ENCODE peak calls at places on chromosome 3, in four cellular contexts. One of them, this sample, is unnamed.

GRCh38 chr3:99544819-99545281 is 93.5 kb upstream of the COL8A1 start:
- DNase-seq in aorta: peak; percentile 44
- DNase-seq in NCI-H2029 treated with DMSO at 0.1 percent for 48 hours: no peak
- DNase-seq in T-helper 1 cell: no peak
- DNase-seq in this sample: no peak

GRCh38 chr3:197510642-197511018 is 45.1 kb downstream of the BDH1 start:
- DNase-seq in aorta: no peak
- DNase-seq in NCI-H2029 treated with DMSO at 0.1 percent for 48 hours: no peak
- DNase-seq in T-helper 1 cell: no peak
- DNase-seq in this sample: no peak

GRCh38 chr3:51940648-51941421 is 869 bp downstream of the RRP9 start:
- DNase-seq in aorta: no peak
- DNase-seq in NCI-H2029 treated with DMSO at 0.1 percent for 48 hours: no peak
- DNase-seq in T-helper 1 cell: no peak
- DNase-seq in this sample: no peak

GRCh38 chr3:58388550-58389061 is 45.0 kb downstream of the PDHB start:
- DNase-seq in aorta: no peak
- DNase-seq in NCI-H2029 treated with DMSO at 0.1 percent for 48 hours: peak; percentile 26
- DNase-seq in T-helper 1 cell: no peak
- DNase-seq in this sample: no peak

GRCh38 chr3:104032283-104032682 is 1334.4 kb upstream of the ALCAM start:
- DNase-seq in aorta: no peak
- DNase-seq in NCI-H2029 treated with DMSO at 0.1 percent for 48 hours: no peak
- DNase-seq in T-helper 1 cell: no peak
- DNase-seq in this sample: no peak

GRCh38 chr3:157871248-157871647 is 235.0 kb downstream of the SHOX2 start:
- DNase-seq in aorta: no peak
- DNase-seq in NCI-H2029 treated with DMSO at 0.1 percent for 48 hours: no peak
- DNase-seq in T-helper 1 cell: no peak
- DNase-seq in this sample: no peak

GRCh38 chr3:71119171-71119570 is 464.4 kb downstream of the FOXP1 start:
- DNase-seq in aorta: no peak
- DNase-seq in NCI-H2029 treated with DMSO at 0.1 percent for 48 hours: no peak
- DNase-seq in T-helper 1 cell: no peak
- DNase-seq in this sample: no peak

GRCh38 chr3:62873672-62874397 is 1.4 kb downstream of the CADPS start:
- DNase-seq in aorta: peak; percentile 43
- DNase-seq in NCI-H2029 treated with DMSO at 0.1 percent for 48 hours: no peak
- DNase-seq in T-helper 1 cell: no peak
- DNase-seq in this sample: no peak

GRCh38 chr3:193665370-193665989 is 72.5 kb downstream of the OPA1 start:
- DNase-seq in aorta: no peak
- DNase-seq in NCI-H2029 treated with DMSO at 0.1 percent for 48 hours: peak; percentile 70
- DNase-seq in T-helper 1 cell: no peak
- DNase-seq in this sample: no peak

GRCh38 chr3:152270944-152271343 is 2.2 kb downstream of the MBNL1 start:
- DNase-seq in aorta: no peak
- DNase-seq in NCI-H2029 treated with DMSO at 0.1 percent for 48 hours: no peak
- DNase-seq in T-helper 1 cell: no peak
- DNase-seq in this sample: no peak

GRCh38 chr3:119690043-119690656 is 12.7 kb upstream of the CFAP91 start:
- DNase-seq in aorta: no peak
- DNase-seq in NCI-H2029 treated with DMSO at 0.1 percent for 48 hours: no peak
- DNase-seq in T-helper 1 cell: no peak
- DNase-seq in this sample: no peak

GRCh38 chr3:111173328-111173900 is 101.8 kb downstream of the NECTIN3 start:
- DNase-seq in aorta: no peak
- DNase-seq in NCI-H2029 treated with DMSO at 0.1 percent for 48 hours: no peak
- DNase-seq in T-helper 1 cell: no peak
- DNase-seq in this sample: no peak

GRCh38 chr3:143963946-143964345 is 7.7 kb upstream of the DIPK2A start:
- DNase-seq in aorta: no peak
- DNase-seq in NCI-H2029 treated with DMSO at 0.1 percent for 48 hours: no peak
- DNase-seq in T-helper 1 cell: no peak
- DNase-seq in this sample: no peak

GRCh38 chr3:193869221-193870201 is 266.4 kb upstream of the HES1 start:
- DNase-seq in aorta: peak; percentile 79
- DNase-seq in NCI-H2029 treated with DMSO at 0.1 percent for 48 hours: no peak
- DNase-seq in T-helper 1 cell: no peak
- DNase-seq in this sample: no peak

GRCh38 chr3:93843981-93844380 is 129.7 kb downstream of the PROS1 start:
- DNase-seq in aorta: no peak
- DNase-seq in NCI-H2029 treated with DMSO at 0.1 percent for 48 hours: no peak
- DNase-seq in T-helper 1 cell: no peak
- DNase-seq in this sample: no peak

GRCh38 chr3:10672422-10672821 is 143.6 kb upstream of the SLC6A11 start:
- DNase-seq in aorta: no peak
- DNase-seq in NCI-H2029 treated with DMSO at 0.1 percent for 48 hours: no peak
- DNase-seq in T-helper 1 cell: no peak
- DNase-seq in this sample: no peak

GRCh38 chr3:138964264-138964663 is 17.2 kb downstream of the FOXL2NB start:
- DNase-seq in aorta: no peak
- DNase-seq in NCI-H2029 treated with DMSO at 0.1 percent for 48 hours: no peak
- DNase-seq in T-helper 1 cell: no peak
- DNase-seq in this sample: no peak

GRCh38 chr3:102745881-102746280 is 311.1 kb downstream of the ZPLD1 start:
- DNase-seq in aorta: no peak
- DNase-seq in NCI-H2029 treated with DMSO at 0.1 percent for 48 hours: no peak
- DNase-seq in T-helper 1 cell: no peak
- DNase-seq in this sample: no peak

This sample was measured in activated T-helper 2 cell treated with anti-CD3 and anti-CD28 coated beads, Interferon-gamma antibody, Interleukin-2, Interleukin-4, amounts not matched to agents 10 μg/mL and 5 μg/mL and 100 μg/mL, durations not matched to agents 14 hours and 24 hours and 36 hours.